ENCODE peak calls at places on chromosome 3, in seven cellular contexts. G is right cardiac atrium; Q is activated CD8-positive, alpha-beta T cell treated with anti-CD3 and anti-CD28 coated beads, Interleukin-2, amount 10 ng/mL, durations not matched to agents 7 days and 5 days; Y is T-helper 17 cell; A is activated naive CD8-positive, alpha-beta T cell treated with anti-CD3 and anti-CD28 coated beads, Interleukin-2, amount 50 U/mL, for 24 hours; O is gastroesophageal sphincter; B is heart right ventricle. I is an unnamed sample.

GRCh38 chr3:56997675-56998074 is 62.8 kb upstream of the SPATA12 start:
- ATAC-seq in G (peak), Q (no peak), Y (no peak), A (no peak), O (peak), B (no peak), I (no peak)

GRCh38 chr3:11514191-11514770 is 129.4 kb downstream of the VGLL4 start:
- ATAC-seq in G (peak), Q (no peak), Y (no peak), A (no peak), O (peak), B (peak), I (no peak)

GRCh38 chr3:58102976-58103447 is 94.8 kb downstream of the FLNB start:
- ATAC-seq in G (no peak), Q (no peak), Y (no peak), A (no peak), O (no peak), B (no peak), I (no peak)

GRCh38 chr3:16319307-16319706 is 54.3 kb downstream of the OXNAD1 start:
- ATAC-seq in G (no peak), Q (peak), Y (peak), A (peak), O (no peak), B (no peak), I (no peak)

GRCh38 chr3:71998995-71999673 is 214.2 kb upstream of the PROK2 start:
- ATAC-seq in G (no peak), Q (no peak), Y (no peak), A (peak), O (no peak), B (no peak), I (no peak)

GRCh38 chr3:101216710-101217457 is 103.5 kb downstream of the IMPG2 start:
- ATAC-seq in G (peak), Q (no peak), Y (no peak), A (peak), O (peak), B (peak), I (peak)

GRCh38 chr3:154050766-154051165 is 70.4 kb upstream of the ARHGEF26 start:
- ATAC-seq in G (no peak), Q (no peak), Y (no peak), A (no peak), O (no peak), B (no peak), I (no peak)

GRCh38 chr3:81554348-81554747 is 207.1 kb downstream of the GBE1 start:
- ATAC-seq in G (peak), Q (no peak), Y (no peak), A (no peak), O (no peak), B (peak), I (no peak)

GRCh38 chr3:24177201-24177600 is 232.1 kb downstream of the NR1D2 start:
- ATAC-seq in G (no peak), Q (no peak), Y (no peak), A (no peak), O (no peak), B (no peak), I (no peak)

GRCh38 chr3:178948546-178948945 is 123.1 kb downstream of the ZMAT3 start:
- ATAC-seq in G (no peak), Q (no peak), Y (no peak), A (no peak), O (no peak), B (no peak), I (no peak)

GRCh38 chr3:125078961-125079674 is 23.3 kb upstream of the HEG1 start:
- ATAC-seq in G (no peak), Q (no peak), Y (no peak), A (no peak), O (no peak), B (no peak), I (no peak)

GRCh38 chr3:33885496-33885895 is 87.1 kb downstream of the PDCD6IP start:
- ATAC-seq in G (no peak), Q (no peak), Y (no peak), A (peak), O (no peak), B (no peak), I (peak)

GRCh38 chr3:197478746-197479668 is 76.8 kb downstream of the BDH1 start:
- ATAC-seq in G (no peak), Q (no peak), Y (no peak), A (no peak), O (no peak), B (peak), I (no peak)

GRCh38 chr3:43036621-43037331 is 57.7 kb downstream of the GASK1A start:
- ATAC-seq in G (no peak), Q (no peak), Y (no peak), A (peak), O (no peak), B (no peak), I (no peak)

GRCh38 chr3:13416002-13416793 is 3.9 kb downstream of the NUP210 start:
- ATAC-seq in G (no peak), Q (no peak), Y (no peak), A (no peak), O (no peak), B (no peak), I (no peak)

GRCh38 chr3:24471480-24471879 is 23.2 kb downstream of the THRB start:
- ATAC-seq in G (no peak), Q (no peak), Y (no peak), A (no peak), O (no peak), B (peak), I (no peak)

GRCh38 chr3:159881828-159882309 is 106.8 kb upstream of the IL12A start:
- ATAC-seq in G (peak), Q (no peak), Y (no peak), A (no peak), O (peak), B (peak), I (no peak)

GRCh38 chr3:27507111-27507510 is 22.9 kb upstream of the SLC4A7 start:
- ATAC-seq in G (no peak), Q (no peak), Y (no peak), A (no peak), O (no peak), B (no peak), I (no peak)

GRCh38 chr3:180870008-180870733 is 42.3 kb upstream of the FXR1 start:
- ATAC-seq in G (peak), Q (no peak), Y (no peak), A (no peak), O (peak), B (peak), I (peak)

GRCh38 chr3:632571-633170 is 436.1 kb downstream of the CHL1 start:
- ATAC-seq in G (no peak), Q (no peak), Y (no peak), A (no peak), O (no peak), B (no peak), I (no peak)

GRCh38 chr3:121601212-121601812 is 8.1 kb downstream of the FBXO40 start:
- ATAC-seq in G (peak), Q (no peak), Y (no peak), A (no peak), O (no peak), B (peak), I (no peak)

GRCh38 chr3:49422379-49423248 is at the start of gene AMT:
- ATAC-seq in G (peak), Q (no peak), Y (no peak), A (no peak), O (peak), B (peak), I (no peak)

GRCh38 chr3:149235599-149236424 is 14.2 kb upstream of the CP start:
- ATAC-seq in G (no peak), Q (no peak), Y (no peak), A (no peak), O (no peak), B (no peak), I (no peak)

GRCh38 chr3:41198526-41198925 is 779 bp upstream of the CTNNB1 start:
- ATAC-seq in G (peak), Q (no peak), Y (no peak), A (peak), O (no peak), B (no peak), I (no peak)

GRCh38 chr3:39125837-39126500 is 18.5 kb downstream of the TTC21A start:
- ATAC-seq in G (peak), Q (no peak), Y (no peak), A (no peak), O (peak), B (peak), I (no peak)

GRCh38 chr3:133865136-133865855 is 30.4 kb downstream of the RAB6B start:
- ATAC-seq in G (no peak), Q (no peak), Y (no peak), A (no peak), O (no peak), B (no peak), I (no peak)

GRCh38 chr3:153601422-153601853 is 439.4 kb downstream of the RAP2B start:
- ATAC-seq in G (peak), Q (no peak), Y (no peak), A (no peak), O (no peak), B (peak), I (no peak)

GRCh38 chr3:177729939-177730700 is 532.8 kb upstream of the TBL1XR1 start:
- ATAC-seq in G (peak), Q (no peak), Y (no peak), A (no peak), O (peak), B (peak), I (no peak)

GRCh38 chr3:160312014-160312624 is 86.9 kb downstream of the C3orf80 start:
- ATAC-seq in G (no peak), Q (peak), Y (no peak), A (no peak), O (no peak), B (no peak), I (no peak)

GRCh38 chr3:179410317-179410716 is 41.0 kb downstream of the GNB4 start:
- ATAC-seq in G (no peak), Q (no peak), Y (no peak), A (no peak), O (no peak), B (no peak), I (no peak)

GRCh38 chr3:101036213-101036618 is 43.0 kb upstream of the ABI3BP start:
- ATAC-seq in G (peak), Q (no peak), Y (no peak), A (no peak), O (peak), B (no peak), I (no peak)

GRCh38 chr3:110618512-110619226 is 452.9 kb upstream of the NECTIN3 start:
- ATAC-seq in G (no peak), Q (no peak), Y (no peak), A (no peak), O (no peak), B (no peak), I (no peak)